ENCODE peak calls at places on chromosomes 4 and X, in eight cellular contexts. E is left lung, I is IMR-90, A is HL-60, L is A549, M is fibroblast of pulmonary artery, H is HFF-Myc, P is transverse colon. K is an unnamed sample.

GRCh38 chr4:120922390-120923200 is at the start of gene PRDM5:
- DNase-seq in M (peak), H (no peak), L (peak), I (peak), A (peak), P (peak), E (peak), K (peak)

GRCh38 chr4:102295153-102295862 is 50.0 kb downstream of the SLC39A8 start:
- DNase-seq in E (no peak), A (no peak), L (no peak), M (no peak), P (no peak), I (no peak), H (no peak), K (no peak)

GRCh38 chrX:65667503-65668355 is at the start of gene MSN:
- DNase-seq in I (peak), L (peak), M (peak), H (no peak), E (peak), A (peak), P (peak), K (peak)

GRCh38 chrX:110003167-110004156 is 548 bp downstream of the TMEM164 start:
- DNase-seq in L (no peak), A (peak), M (peak), E (no peak), P (peak), H (no peak), I (no peak), K (no peak)

GRCh38 chrX:55119712-55120111 is 30.9 kb downstream of the PAGE2 start:
- DNase-seq in A (no peak), P (no peak), L (no peak), I (peak), M (peak), H (no peak), E (no peak), K (no peak)

GRCh38 chr4:98711526-98711925 is 53.1 kb upstream of the TSPAN5 start:
- DNase-seq in M (no peak), A (no peak), L (no peak), P (no peak), I (no peak), E (no peak), H (no peak), K (no peak)

GRCh38 chrX:10239611-10240064 is 82.9 kb downstream of the CLCN4 start:
- DNase-seq in P (no peak), E (no peak), I (peak), M (no peak), L (peak), H (peak), A (no peak), K (no peak)

GRCh38 chrX:24241822-24242648 is 71.8 kb downstream of the SUPT20HL2 start:
- DNase-seq in I (peak), A (peak), M (peak), E (no peak), H (no peak), L (peak), P (no peak), K (peak)

GRCh38 chrX:154317391-154318000 is 21.9 kb downstream of the TKTL1 start:
- DNase-seq in M (peak), A (no peak), I (peak), P (no peak), H (no peak), E (no peak), L (peak), K (no peak)

GRCh38 chrX:68647156-68647957 is at the start of gene STARD8:
- DNase-seq in P (no peak), A (no peak), L (peak), M (peak), H (no peak), I (peak), E (peak), K (no peak)

GRCh38 chr4:78022517-78022916 is 34.6 kb upstream of the FRAS1 start:
- DNase-seq in P (no peak), M (no peak), A (no peak), L (no peak), E (no peak), H (no peak), I (no peak), K (no peak)

GRCh38 chr4:166128452-166128851 is 255.4 kb downstream of the TLL1 start:
- DNase-seq in I (no peak), H (no peak), P (no peak), A (no peak), L (no peak), M (peak), E (no peak), K (no peak)

GRCh38 chrX:31871989-31872388 is 800.1 kb upstream of the FTHL17 start:
- DNase-seq in A (no peak), M (peak), I (no peak), L (no peak), E (no peak), P (no peak), H (no peak), K (no peak)

GRCh38 chrX:139086243-139086642 is 374.7 kb upstream of the FGF13 start:
- DNase-seq in E (no peak), M (no peak), L (no peak), A (no peak), I (no peak), P (no peak), H (no peak), K (no peak)

GRCh38 chr4:98482847-98483806 is 175.3 kb downstream of the TSPAN5 start:
- DNase-seq in P (no peak), M (peak), L (peak), E (no peak), H (no peak), A (no peak), I (peak), K (no peak)

GRCh38 chrX:19616016-19616415 is 100.7 kb upstream of the MAP3K15 start:
- DNase-seq in L (no peak), P (no peak), A (no peak), E (no peak), H (no peak), M (no peak), I (no peak), K (no peak)

GRCh38 chrX:68749426-68749825 is 79.4 kb upstream of the EFNB1 start:
- DNase-seq in E (no peak), P (no peak), L (no peak), H (no peak), I (no peak), A (no peak), M (no peak), K (no peak)

GRCh38 chr4:138410266-138410665 is 168.1 kb upstream of the SLC7A11 start:
- DNase-seq in M (no peak), L (no peak), A (no peak), E (no peak), H (no peak), P (no peak), I (no peak), K (no peak)

GRCh38 chr4:108492816-108493595 is 127.4 kb upstream of the RPL34 start:
- DNase-seq in E (no peak), H (no peak), I (peak), A (no peak), L (peak), M (no peak), P (peak), K (no peak)

GRCh38 chr4:3462790-3463415 is at the start of gene DOK7:
- DNase-seq in E (no peak), A (no peak), L (no peak), M (no peak), H (no peak), I (no peak), P (no peak), K (no peak)

GRCh38 chr4:128387600-128388351 is 100.2 kb upstream of the PGRMC2 start:
- DNase-seq in P (no peak), A (no peak), H (no peak), I (peak), M (no peak), E (no peak), L (no peak), K (no peak)

GRCh38 chr4:127410201-127410600 is 222.6 kb upstream of the INTU start:
- DNase-seq in E (no peak), M (no peak), I (no peak), L (no peak), A (no peak), H (no peak), P (no peak), K (no peak)

GRCh38 chrX:143754183-143754582 is 33.6 kb upstream of the SPANXN2 start:
- DNase-seq in A (no peak), E (no peak), I (no peak), L (no peak), P (no peak), M (no peak), H (no peak), K (no peak)

GRCh38 chrX:30230395-30230794 is at the start of gene MAGEB3:
- DNase-seq in P (no peak), M (no peak), I (no peak), L (no peak), H (no peak), E (no peak), A (no peak), K (peak)

GRCh38 chrX:1386338-1387127 is 5.4 kb downstream of the SLC25A6 start:
- DNase-seq in I (no peak), P (no peak), A (no peak), E (peak), H (no peak), L (no peak), M (no peak), K (no peak)

GRCh38 chr4:158722291-158722916 is 792 bp downstream of the PPID start:
- DNase-seq in H (peak), P (no peak), A (peak), L (peak), M (peak), E (no peak), I (peak), K (no peak)

GRCh38 chr4:1411436-1412375 is 5.5 kb upstream of the NKX1-1 start:
- DNase-seq in I (no peak), A (no peak), L (no peak), P (no peak), M (no peak), H (no peak), E (no peak), K (no peak)

GRCh38 chrX:64975989-64976672 is at the start of gene ZC4H2:
- DNase-seq in E (peak), M (peak), H (peak), P (peak), I (peak), L (peak), A (peak), K (peak)

GRCh38 chrX:132426695-132427281 is 62.0 kb downstream of the MBNL3 start:
- DNase-seq in M (peak), E (no peak), L (no peak), H (no peak), I (peak), P (no peak), A (no peak), K (no peak)

DNA sequence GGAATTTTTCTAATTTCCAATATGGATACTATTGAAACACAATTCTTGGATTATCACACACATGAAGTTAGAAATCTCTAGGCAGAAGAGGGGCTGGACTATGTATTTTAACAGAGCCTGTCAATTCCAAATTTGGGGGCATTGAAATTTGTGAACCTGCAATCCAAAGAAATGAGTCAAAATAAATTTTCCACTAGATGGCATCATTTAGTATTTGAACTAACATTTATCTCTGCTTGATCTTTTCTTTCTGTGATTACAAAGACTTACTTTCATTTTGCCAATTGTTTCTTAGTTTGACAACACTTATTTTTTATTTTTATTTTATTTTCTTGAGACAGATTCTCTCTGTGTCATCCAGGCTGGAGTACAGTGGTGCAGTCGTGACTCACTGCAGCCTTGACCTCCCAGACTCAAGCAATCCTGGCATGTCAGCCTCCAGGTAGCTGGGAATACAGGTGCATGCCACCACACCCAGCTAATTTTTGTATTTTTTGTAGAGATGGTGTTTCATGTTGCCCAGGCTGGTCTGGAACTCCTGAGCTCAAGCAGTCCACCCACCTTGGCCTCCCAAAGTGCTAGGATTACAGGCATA is 2.7 kb upstream of the PYURF start:
- DNase-seq in I (no peak), E (no peak), M (peak), H (no peak), A (no peak), P (no peak), L (no peak), K (no peak)
- TF ChIP-seq CTCF in I (peak), E (peak), M (no peak), H (no peak), A (peak), P (no peak), L (peak), K (peak)

GRCh38 chr4:56783986-56784385 is 37.5 kb downstream of the SPINK2 start:
- DNase-seq in M (no peak), P (no peak), E (no peak), L (no peak), I (no peak), A (no peak), H (no peak), K (no peak)
- TF ChIP-seq CTCF in M (no peak), P (no peak), E (no peak), L (no peak), I (no peak), A (no peak), H (no peak), K (no peak)

GRCh38 chr4:26424838-26425237 is 65.4 kb downstream of the CCKAR start:
- DNase-seq in A (no peak), H (no peak), M (no peak), L (no peak), P (no peak), E (no peak), I (no peak), K (no peak)
- TF ChIP-seq CTCF in A (no peak), H (no peak), M (no peak), L (no peak), P (no peak), E (no peak), I (peak), K (peak)

GRCh38 chr4:48270516-48270897 is 869 bp upstream of the TEC start:
- DNase-seq in E (no peak), H (no peak), L (peak), P (no peak), M (no peak), A (no peak), I (no peak), K (no peak)

GRCh38 chr4:48271626-48272025 is 2.0 kb upstream of the TEC start:
- DNase-seq in E (no peak), M (no peak), P (no peak), L (no peak), I (no peak), A (no peak), H (no peak), K (no peak)

GRCh38 chr4:48271048-48271452 is 1.4 kb upstream of the TEC start:
- DNase-seq in E (no peak), M (no peak), L (no peak), I (no peak), A (no peak), H (no peak), P (no peak), K (no peak)

GRCh38 chr4:48275694-48276093 is 6.1 kb upstream of the TEC start:
- DNase-seq in I (no peak), A (no peak), M (no peak), P (no peak), H (no peak), E (no peak), L (no peak), K (no peak)

DNA sequence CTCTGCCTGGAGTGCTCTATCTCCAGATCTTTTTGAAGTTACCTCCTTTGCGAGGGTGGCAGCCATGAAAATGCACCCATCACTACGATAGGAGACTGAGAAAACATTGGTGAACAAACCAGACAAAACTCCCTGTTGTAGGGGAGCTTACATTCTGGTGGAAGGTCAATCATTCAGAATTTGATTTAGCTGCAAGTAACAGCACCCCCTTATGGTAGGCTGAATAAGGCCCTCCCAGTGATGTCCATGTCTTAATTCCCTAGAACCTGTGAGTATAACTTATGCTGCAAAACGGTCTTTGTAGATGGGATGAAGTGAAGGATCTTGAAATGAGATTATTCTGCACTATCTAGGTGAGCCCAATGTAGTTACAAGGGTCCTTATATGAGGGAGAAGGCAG is 5.6 kb upstream of the TEC start:
- DNase-seq in I (peak), P (no peak), A (peak), H (no peak), M (peak), L (peak), E (no peak), K (no peak)
- TF ChIP-seq CTCF in I (peak), P (peak), A (peak), H (peak), M (peak), L (peak), E (peak), K (peak)

DNA sequence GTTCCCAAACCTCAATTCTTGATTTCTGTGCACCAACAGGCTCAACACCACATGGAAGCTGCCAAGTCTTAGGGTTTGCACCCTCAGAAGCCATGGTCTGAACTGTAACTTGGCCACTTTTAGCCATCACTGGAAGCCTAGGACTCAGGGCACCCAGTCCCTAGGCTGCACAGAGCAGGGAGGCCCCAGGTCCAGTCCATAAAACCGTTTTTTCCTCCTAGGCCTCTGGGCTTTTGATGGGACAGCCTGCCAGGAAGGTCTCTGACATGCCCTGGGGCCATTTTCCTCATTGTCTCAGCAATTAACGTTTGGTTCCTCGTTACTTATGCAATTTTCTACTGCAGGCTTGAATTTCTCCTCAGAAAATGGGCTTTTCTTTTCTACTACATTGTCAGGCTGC is 1259.6 kb downstream of the RAPGEF2 start:
- DNase-seq in L (no peak), A (no peak), I (no peak), H (no peak), M (no peak), E (no peak), P (no peak), K (no peak)
- TF ChIP-seq CTCF in L (no peak), A (no peak), I (no peak), H (no peak), M (no peak), E (no peak), P (no peak), K (no peak)

GRCh38 chr4:95694411-95694810 is 145.5 kb upstream of the PDHA2 start:
- DNase-seq in P (no peak), M (peak), I (no peak), E (no peak), L (no peak), A (no peak), H (no peak), K (no peak)

DNA sequence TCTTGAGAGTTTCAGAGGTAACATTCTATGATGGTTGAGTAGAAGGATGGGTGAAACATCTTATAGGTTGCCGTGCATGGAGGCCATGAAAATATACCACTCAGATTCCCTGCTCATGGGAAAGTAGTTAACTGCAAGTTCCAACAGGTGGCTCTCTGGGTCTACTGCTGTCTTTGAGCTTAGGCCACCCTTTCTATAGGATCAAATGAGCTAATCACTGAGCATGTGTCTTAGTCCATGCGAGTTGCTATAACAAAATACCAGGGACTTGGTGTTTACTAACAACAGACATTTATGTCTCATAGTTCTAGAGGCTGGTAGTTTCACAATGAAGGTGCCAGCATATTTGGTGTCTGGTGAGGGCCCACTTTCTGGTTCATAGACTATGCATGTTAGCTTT is 144.8 kb upstream of the UNC5C start:
- DNase-seq in E (no peak), A (peak), M (peak), P (no peak), L (peak), I (peak), H (no peak), K (no peak)
- TF ChIP-seq CTCF in E (no peak), A (no peak), M (peak), P (no peak), L (no peak), I (no peak), H (no peak), K (peak)

GRCh38 chrX:39759526-39760224 is 338.1 kb downstream of the BCOR start:
- DNase-seq in H (no peak), P (no peak), M (peak), I (peak), E (no peak), A (no peak), L (peak), K (peak)
- TF ChIP-seq CTCF in H (no peak), P (no peak), M (no peak), I (no peak), E (no peak), A (no peak), L (no peak), K (no peak)

GRCh38 chrX:149487292-149487691 is 17.8 kb downstream of the IDS start:
- DNase-seq in P (no peak), A (no peak), L (peak), I (no peak), E (no peak), M (no peak), H (no peak), K (no peak)
- TF ChIP-seq CTCF in P (no peak), A (no peak), L (peak), I (no peak), E (no peak), M (peak), H (peak), K (peak)